ENCODE peak calls at places on chromosome X, in six cellular contexts. S, Y, P, C, A and V are unnamed samples.

GRCh38 chrX:119410027-119410819 is 11.1 kb downstream of the SLC25A43 start:
- DNase-seq in S (peak), Y (peak), P (peak), C (peak), A (no peak), V (no peak)

GRCh38 chrX:15301924-15302323 is 13.5 kb downstream of the ASB11 start:
- DNase-seq in S (no peak), Y (peak), P (no peak), C (peak), A (no peak), V (no peak)

GRCh38 chrX:153549807-153550206 is 32.4 kb downstream of the ATP2B3 start:
- DNase-seq in S (no peak), Y (no peak), P (no peak), C (no peak), A (no peak), V (no peak)

GRCh38 chrX:32894679-32895078 is 316.7 kb downstream of the DMD start:
- DNase-seq in S (no peak), Y (no peak), P (no peak), C (no peak), A (no peak), V (no peak)

GRCh38 chrX:142428916-142429315 is 223.8 kb upstream of the MAGEC2 start:
- DNase-seq in S (no peak), Y (no peak), P (no peak), C (no peak), A (no peak), V (no peak)

GRCh38 chrX:112941209-112941788 is 100.7 kb upstream of the AMOT start:
- DNase-seq in S (no peak), Y (no peak), P (peak), C (no peak), A (no peak), V (peak)

GRCh38 chrX:49992809-49993208 is 70.4 kb downstream of the CLCN5 start:
- DNase-seq in S (no peak), Y (no peak), P (no peak), C (no peak), A (no peak), V (no peak)

GRCh38 chrX:13086076-13086475 is 41.7 kb upstream of the FAM9C start:
- DNase-seq in S (no peak), Y (no peak), P (no peak), C (no peak), A (no peak), V (no peak)

GRCh38 chrX:153400146-153401132 is 711 bp downstream of the PNMA6E start:
- DNase-seq in S (no peak), Y (no peak), P (peak), C (peak), A (no peak), V (peak)

GRCh38 chrX:25043192-25043591 is 27.4 kb upstream of the ARX start:
- DNase-seq in S (no peak), Y (no peak), P (no peak), C (no peak), A (no peak), V (no peak)

GRCh38 chrX:123626962-123627361 is 105.9 kb downstream of the THOC2 start:
- DNase-seq in S (no peak), Y (no peak), P (no peak), C (peak), A (no peak), V (no peak)

GRCh38 chrX:139770366-139770765 is 62.4 kb upstream of the MCF2 start:
- DNase-seq in S (no peak), Y (no peak), P (no peak), C (no peak), A (no peak), V (no peak)

GRCh38 chrX:10109695-10110094 is 47.1 kb upstream of the CLCN4 start:
- DNase-seq in S (peak), Y (no peak), P (no peak), C (no peak), A (no peak), V (no peak)

GRCh38 chrX:44903107-44903506 is 30.1 kb downstream of the KDM6A start:
- DNase-seq in S (no peak), Y (no peak), P (peak), C (peak), A (no peak), V (no peak)

GRCh38 chrX:16445166-16445752 is 204.7 kb upstream of the S100G start:
- DNase-seq in S (no peak), Y (peak), P (peak), C (peak), A (no peak), V (peak)

GRCh38 chrX:72258174-72258573 is 18.9 kb downstream of the RPS4X start:
- DNase-seq in S (no peak), Y (no peak), P (peak), C (peak), A (no peak), V (no peak)

GRCh38 chrX:149962859-149963757 is 24.8 kb upstream of the EOLA2 start:
- DNase-seq in S (peak), Y (peak), P (peak), C (peak), A (no peak), V (peak)

GRCh38 chrX:97936296-97936695 is 1052.6 kb downstream of the RPA4 start:
- DNase-seq in S (no peak), Y (no peak), P (no peak), C (no peak), A (no peak), V (no peak)

GRCh38 chrX:51614353-51614752 is 4.4 kb downstream of the CENPVL3 start:
- DNase-seq in S (no peak), Y (no peak), P (peak), C (peak), A (no peak), V (peak)

GRCh38 chrX:136209016-136209738 is 42.0 kb downstream of the MAP7D3 start:
- DNase-seq in S (peak), Y (peak), P (peak), C (peak), A (no peak), V (peak)
- TF ChIP-seq CTCF in S (peak), Y (peak), P (peak), C (peak), A (peak), V (no peak)

GRCh38 chrX:46642145-46642544 is 68.6 kb downstream of the CHST7 start:
- DNase-seq in S (no peak), Y (no peak), P (peak), C (peak), A (no peak), V (no peak)
- TF ChIP-seq CTCF in S (peak), Y (no peak), P (peak), C (peak), A (peak), V (peak)

GRCh38 chrX:145405012-145405411 is 157.7 kb downstream of the SPANXN1 start:
- DNase-seq in S (no peak), Y (peak), P (peak), C (peak), A (no peak), V (peak)
- TF ChIP-seq CTCF in S (no peak), Y (peak), P (peak), C (peak), A (peak), V (peak)

GRCh38 chrX:68944211-68944610 is 115.4 kb downstream of the EFNB1 start:
- DNase-seq in S (no peak), Y (no peak), P (no peak), C (no peak), A (peak), V (no peak)

GRCh38 chrX:68945081-68945602 is 116.3 kb downstream of the EFNB1 start:
- DNase-seq in S (no peak), Y (no peak), P (no peak), C (no peak), A (no peak), V (no peak)

GRCh38 chrX:68947882-68948605 is 119.2 kb downstream of the EFNB1 start:
- DNase-seq in S (no peak), Y (no peak), P (no peak), C (no peak), A (no peak), V (peak)

GRCh38 chrX:68942797-68943196 is 114.0 kb downstream of the EFNB1 start:
- DNase-seq in S (no peak), Y (no peak), P (no peak), C (no peak), A (no peak), V (no peak)

DNA sequence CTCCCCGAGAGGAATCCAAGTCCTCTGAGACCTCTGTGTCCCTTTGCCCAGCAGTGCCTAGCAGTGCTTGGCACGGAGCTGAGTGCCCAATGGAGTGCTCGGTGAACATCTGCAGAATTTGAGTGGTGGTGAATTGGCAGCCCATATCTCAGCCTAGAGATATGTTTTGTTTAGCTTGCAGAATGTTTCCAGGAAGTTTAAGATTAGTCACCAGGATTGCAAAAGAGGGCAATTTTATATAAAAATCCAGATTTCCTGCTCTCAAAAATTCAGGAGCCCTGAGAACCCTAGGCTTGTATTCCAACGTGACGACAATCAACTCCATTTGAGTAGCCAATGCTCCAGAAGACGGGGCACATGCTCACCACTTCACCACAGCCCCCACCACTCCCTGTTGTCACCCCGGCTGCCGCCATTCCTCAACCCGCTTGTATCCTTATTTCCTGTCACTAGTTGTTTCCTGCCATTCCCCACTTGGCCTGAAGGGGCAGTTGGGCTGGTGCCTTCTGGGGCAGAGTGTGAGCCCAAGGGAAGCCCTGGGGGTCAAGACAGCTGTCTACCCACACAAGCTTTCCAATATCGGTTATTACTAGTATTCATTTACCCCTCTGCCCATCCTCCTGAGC is 116.9 kb downstream of the EFNB1 start:
- DNase-seq in S (no peak), Y (no peak), P (peak), C (peak), A (peak), V (peak)
- TF ChIP-seq CTCF in S (no peak), Y (peak), P (no peak), C (peak), A (peak), V (no peak)

GRCh38 chrX:38293741-38294140 is 33.6 kb downstream of the RPGR start:
- DNase-seq in S (no peak), Y (no peak), P (no peak), C (peak), A (no peak), V (no peak)
- TF ChIP-seq CTCF in S (no peak), Y (no peak), P (no peak), C (peak), A (no peak), V (no peak)

GRCh38 chrX:137171626-137172025 is 137.8 kb upstream of the GPR101 start:
- DNase-seq in S (no peak), Y (no peak), P (no peak), C (no peak), A (no peak), V (no peak)

GRCh38 chrX:137164329-137164728 is 130.5 kb upstream of the GPR101 start:
- DNase-seq in S (no peak), Y (no peak), P (no peak), C (no peak), A (no peak), V (no peak)

DNA sequence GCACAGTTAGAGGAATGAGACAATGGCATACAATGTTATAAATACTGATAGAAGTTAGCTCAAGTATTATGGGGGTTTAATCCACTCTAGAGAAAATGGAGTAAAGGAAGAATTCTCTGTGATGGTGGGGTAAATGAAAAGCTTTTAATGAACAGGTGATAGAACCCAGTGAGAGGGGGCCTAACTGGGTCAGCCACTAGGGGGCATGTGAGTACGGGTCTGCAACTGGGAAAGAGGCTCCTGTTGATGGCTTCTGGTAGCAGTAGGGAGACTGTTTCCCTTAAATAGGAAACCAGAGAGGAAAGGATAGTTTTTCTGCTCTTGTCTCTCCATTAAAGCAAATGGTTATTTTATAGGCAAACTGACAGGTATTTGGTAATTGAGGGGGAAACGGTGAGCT is 132.8 kb upstream of the GPR101 start:
- DNase-seq in S (no peak), Y (peak), P (no peak), C (no peak), A (no peak), V (no peak)
- TF ChIP-seq CTCF in S (no peak), Y (peak), P (no peak), C (no peak), A (peak), V (peak)

GRCh38 chrX:93874554-93874953 is 200.5 kb downstream of the FAM133A start:
- DNase-seq in S (no peak), Y (peak), P (peak), C (peak), A (peak), V (no peak)
- TF ChIP-seq CTCF in S (no peak), Y (peak), P (no peak), C (peak), A (peak), V (peak)

GRCh38 chrX:18935893-18936292 is 48.0 kb downstream of the PHKA2 start:
- DNase-seq in S (no peak), Y (no peak), P (no peak), C (no peak), A (no peak), V (no peak)

GRCh38 chrX:18929775-18930174 is 54.1 kb downstream of the PHKA2 start:
- DNase-seq in S (no peak), Y (no peak), P (no peak), C (no peak), A (no peak), V (no peak)

GRCh38 chrX:18934708-18935107 is 49.2 kb downstream of the PHKA2 start:
- DNase-seq in S (no peak), Y (no peak), P (no peak), C (no peak), A (no peak), V (no peak)

GRCh38 chrX:18933611-18934010 is 50.3 kb downstream of the PHKA2 start:
- DNase-seq in S (no peak), Y (no peak), P (no peak), C (no peak), A (no peak), V (no peak)

DNA sequence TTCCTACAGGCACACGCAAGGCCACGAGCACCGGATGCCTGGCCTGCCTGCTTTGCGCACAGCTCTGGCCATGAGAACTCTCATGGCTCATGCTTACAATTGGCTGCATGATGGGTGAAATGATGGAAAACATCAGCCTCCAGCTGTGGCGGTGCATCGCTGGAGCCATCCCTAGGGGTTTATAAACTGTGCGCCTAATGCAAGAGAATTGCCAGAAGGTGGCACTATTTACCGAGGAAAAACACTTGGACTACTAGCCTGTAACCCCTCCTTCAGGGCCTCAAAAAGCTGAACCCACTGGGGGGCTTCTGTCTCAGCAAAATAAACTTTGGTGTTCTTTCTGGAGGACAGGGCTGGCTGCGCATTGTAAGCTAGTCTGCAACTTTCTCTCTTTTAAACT is 51.9 kb downstream of the PHKA2 start:
- DNase-seq in S (no peak), Y (no peak), P (peak), C (peak), A (no peak), V (peak)
- TF ChIP-seq CTCF in S (no peak), Y (peak), P (peak), C (peak), A (peak), V (peak)